ENCODE peak calls at places on chromosome 2, in six cellular contexts. U, B, L, N, W and M are unnamed samples.

GRCh38 chr2:212030709-212031108 is 507.9 kb downstream of the ERBB4 start:
- DNase-seq in N (no peak), U (no peak), B (no peak), W (no peak), L (no peak), M (no peak)

GRCh38 chr2:135965756-135966155 is 19.7 kb downstream of the DARS1 start:
- DNase-seq in U (no peak), L (no peak), N (no peak), W (no peak), B (no peak), M (no peak)

GRCh38 chr2:81328968-81329367 is 1024.4 kb upstream of the LRRTM1 start:
- DNase-seq in W (no peak), U (no peak), B (no peak), N (no peak), L (no peak), M (no peak)

GRCh38 chr2:130798472-130799221 is 38.1 kb upstream of the ARHGEF4 start:
- DNase-seq in B (peak; percentile 53), U (no peak), L (no peak), N (no peak), W (no peak), M (peak; percentile 70)

GRCh38 chr2:121697108-121697631 is 39.5 kb downstream of the NIFK start:
- DNase-seq in N (no peak), L (no peak), U (no peak), B (no peak), W (peak; percentile 52), M (peak; percentile 17)

GRCh38 chr2:26647981-26648380 is 6.8 kb upstream of the CIB4 start:
- DNase-seq in U (no peak), N (no peak), L (no peak), W (peak; percentile 17), B (no peak), M (no peak)

GRCh38 chr2:85162746-85163301 is 29.6 kb downstream of the TCF7L1 start:
- DNase-seq in N (no peak), L (no peak), B (no peak), W (no peak), U (no peak), M (no peak)

GRCh38 chr2:216584112-216584511 is 49.1 kb upstream of the IGFBP2 start:
- DNase-seq in W (no peak), B (no peak), L (no peak), U (no peak), N (no peak), M (no peak)

GRCh38 chr2:127661949-127662510 is 13.3 kb downstream of the LIMS2 start:
- DNase-seq in B (no peak), L (no peak), W (no peak), U (no peak), N (no peak), M (no peak)

DNA sequence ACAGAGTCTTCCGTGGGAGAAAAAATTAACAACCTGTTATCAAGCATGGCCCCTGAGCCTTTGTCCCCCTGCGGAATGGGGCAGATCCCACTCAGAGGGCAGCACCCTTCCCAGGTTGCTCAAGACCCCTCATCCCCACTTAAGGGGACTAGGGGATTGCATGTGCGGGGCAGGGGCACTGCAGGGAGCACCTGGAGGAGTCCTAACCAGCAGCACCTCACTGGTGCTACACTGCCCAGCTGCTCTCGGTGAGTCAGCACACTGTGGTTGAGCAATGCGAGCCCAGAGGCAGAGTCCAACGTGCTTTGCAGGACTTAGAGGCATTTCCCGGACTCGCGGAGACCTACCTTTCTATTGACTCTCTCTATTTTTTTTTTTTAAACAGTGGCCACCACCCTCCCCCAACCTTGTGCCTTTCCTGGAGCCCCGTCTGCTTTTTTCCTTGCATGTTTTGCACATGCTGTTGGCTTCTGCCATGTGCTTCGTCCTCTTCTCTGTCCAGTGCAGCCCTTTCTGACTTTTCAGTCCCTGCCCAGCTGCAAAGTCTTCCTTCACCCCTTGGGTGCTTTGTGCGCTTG is 74.0 kb downstream of the IL1R2 start:
- DNase-seq in L (no peak), U (no peak), W (peak; percentile 57), B (no peak), N (peak; percentile 16), M (peak; percentile 94)
- H3K27ac ChIP-seq in L (no peak overlapping the region), U (peak overlapping the region; percentile 99), W (peak overlapping the region; percentile 94), B (no peak overlapping the region), N (no peak overlapping the region), M (no peak overlapping the region)

GRCh38 chr2:48315847-48316194 is 214.1 kb upstream of the STON1 start:
- DNase-seq in W (no peak), L (peak; percentile 55), B (no peak), U (no peak), N (no peak), M (peak; percentile 42)

GRCh38 chr2:48320747-48321146 is 209.2 kb upstream of the STON1 start:
- DNase-seq in B (no peak), L (no peak), W (no peak), U (no peak), N (no peak), M (no peak)

GRCh38 chr2:48318118-48318517 is 211.8 kb upstream of the STON1 start:
- DNase-seq in N (no peak), U (no peak), B (no peak), W (no peak), L (no peak), M (no peak)

GRCh38 chr2:48319863-48320262 is 210.1 kb upstream of the STON1 start:
- DNase-seq in L (no peak), N (no peak), W (no peak), U (no peak), B (no peak), M (no peak)

DNA sequence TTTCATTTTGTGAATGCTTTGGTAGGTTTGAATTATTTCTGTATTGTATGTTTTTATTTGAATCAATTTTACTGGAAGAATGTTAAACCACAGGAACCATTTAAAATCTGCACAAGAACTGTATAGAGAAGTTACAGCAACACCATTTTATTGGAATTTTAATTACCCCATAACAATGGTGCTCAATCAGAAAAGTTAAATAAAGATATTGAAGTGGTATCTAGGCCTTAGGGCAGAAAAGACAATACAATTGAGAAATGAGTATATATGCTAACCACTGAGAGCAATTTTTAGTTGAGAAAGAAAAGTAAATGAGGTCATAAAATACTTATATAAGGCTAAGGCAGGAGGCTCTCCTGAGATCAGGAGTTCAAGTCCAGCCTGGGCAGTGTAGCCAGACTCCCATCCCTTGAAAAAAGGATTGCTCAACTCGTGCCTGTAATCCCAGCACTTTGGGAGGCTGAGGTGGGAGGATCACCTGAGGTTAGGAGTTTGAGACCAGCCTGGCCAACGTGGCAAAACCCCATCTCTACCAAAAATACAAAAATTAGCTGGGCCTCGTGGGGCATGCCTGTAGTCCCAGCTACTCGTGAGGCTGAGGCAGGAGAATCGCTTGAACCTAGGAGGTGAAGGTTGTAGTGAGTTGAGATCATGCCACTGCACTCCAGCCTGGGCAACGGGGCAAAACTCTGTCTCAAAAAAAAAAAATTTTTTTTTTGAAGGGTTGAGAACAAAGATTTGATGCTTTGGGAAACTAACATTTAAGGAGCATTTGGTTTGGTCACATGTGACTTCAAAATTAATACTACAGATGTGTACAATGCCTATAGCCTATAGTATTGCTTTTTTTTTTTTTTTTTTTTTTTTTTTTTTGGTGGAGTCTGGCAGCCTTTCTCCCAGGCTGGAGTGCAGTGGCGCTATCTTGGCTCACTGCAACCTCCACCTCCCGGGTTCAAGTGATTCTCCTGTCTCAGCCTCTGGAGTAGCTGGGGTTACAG is 212.9 kb upstream of the STON1 start:
- DNase-seq in W (no peak), L (no peak), U (no peak), N (no peak), B (no peak), M (no peak)
- H3K4me3 ChIP-seq in W (no peak overlapping the region), L (peak overlapping the region; percentile 98), U (no peak overlapping the region), N (no peak overlapping the region), B (no peak overlapping the region), M (no peak overlapping the region)

DNA sequence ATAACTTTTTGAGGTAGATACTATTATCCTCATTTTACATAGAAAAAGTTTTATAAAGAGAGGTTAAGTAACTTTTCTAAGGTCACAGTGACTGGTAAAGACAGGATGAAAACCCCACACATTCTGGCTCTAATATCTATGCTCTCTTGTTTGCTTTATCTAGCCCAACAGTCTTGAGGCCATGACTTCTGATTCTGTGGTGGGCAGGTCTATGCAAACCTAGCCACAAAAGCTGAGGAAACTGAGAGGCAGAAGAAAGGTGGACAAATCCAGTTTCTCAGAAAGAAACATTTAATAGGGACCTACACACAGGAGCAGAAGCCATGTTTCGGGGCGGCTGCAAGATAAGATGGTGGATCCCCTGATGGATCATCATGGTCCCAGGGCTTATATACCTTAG is 21.9 kb downstream of the HSPD1 start:
- DNase-seq in U (no peak), L (no peak), N (no peak), B (no peak), W (no peak), M (no peak)
- H3K36me3 ChIP-seq in U (peaks cover 35% of the 10 kb centered on the region), L (peaks cover 77% of the 10 kb centered on the region), N (no peaks in the 10 kb centered on the region), B (peaks cover 39% of the 10 kb centered on the region), W (peaks cover 83% of the 10 kb centered on the region), M (peaks cover 25% of the 10 kb centered on the region)

DNA sequence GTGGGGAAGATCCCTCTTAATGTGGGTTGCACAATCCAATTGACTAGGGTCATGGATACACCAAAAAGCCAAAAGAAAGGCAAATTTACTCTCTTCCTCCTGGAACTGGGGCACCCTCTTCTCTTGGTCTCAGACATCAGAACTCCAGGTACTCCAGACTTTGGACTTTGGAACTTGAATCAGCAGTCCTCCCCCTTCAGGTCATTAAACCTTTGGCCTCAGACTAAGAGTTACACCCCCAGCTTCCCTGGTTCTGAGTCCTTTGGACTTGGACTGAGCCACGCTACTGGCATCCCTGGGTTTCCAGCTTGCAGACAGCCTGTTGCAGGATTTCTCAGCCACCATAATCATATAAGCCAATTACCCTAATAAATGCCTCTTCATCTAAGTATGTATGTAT is 50.8 kb upstream of the KIF5C start:
- DNase-seq in B (no peak), L (no peak), N (no peak), U (no peak), W (no peak), M (no peak)
- H3K27ac ChIP-seq in B (no peak overlapping the region), L (no peak overlapping the region), N (no peak overlapping the region), U (no peak overlapping the region), W (no peak overlapping the region), M (no peak overlapping the region)